ENCODE peak calls at places on chromosome 2, in seven cellular contexts. G, L, F, H, B, W and Q are unnamed samples.

GRCh38 chr2:37566517-37566961 is 104.9 kb downstream of the CDC42EP3 start:
- DNase-seq in L (no peak), F (peak), B (no peak), H (no peak), W (no peak), G (no peak), Q (no peak)

GRCh38 chr2:239577913-239578312 is 177.1 kb upstream of the HDAC4 start:
- DNase-seq in B (no peak), W (no peak), F (no peak), G (no peak), L (no peak), H (no peak), Q (no peak)

GRCh38 chr2:174779361-174779928 is 15.2 kb upstream of the CHRNA1 start:
- DNase-seq in G (no peak), B (no peak), H (no peak), L (no peak), F (peak), W (no peak), Q (no peak)

GRCh38 chr2:76700894-76701293 is 821.3 kb downstream of the LRRTM4 start:
- DNase-seq in F (no peak), L (no peak), G (no peak), W (no peak), H (no peak), B (no peak), Q (no peak)

GRCh38 chr2:223000872-223001825 is 50.8 kb upstream of the KCNE4 start:
- DNase-seq in H (peak), G (no peak), W (no peak), B (no peak), L (no peak), F (no peak), Q (no peak)

GRCh38 chr2:189548686-189549439 is 31.7 kb downstream of the SLC40A1 start:
- DNase-seq in B (no peak), H (no peak), W (no peak), L (no peak), F (no peak), G (no peak), Q (no peak)

GRCh38 chr2:152443771-152444170 is 108.8 kb downstream of the FMNL2 start:
- DNase-seq in W (no peak), G (no peak), F (no peak), L (no peak), B (no peak), H (no peak), Q (no peak)

GRCh38 chr2:218405365-218406208 is 5.9 kb downstream of the CTDSP1 start:
- DNase-seq in F (no peak), W (no peak), L (no peak), B (no peak), H (no peak), G (peak), Q (no peak)

GRCh38 chr2:207473203-207473865 is 56.4 kb upstream of the CREB1 start:
- DNase-seq in W (peak), G (peak), B (no peak), F (peak), L (no peak), H (no peak), Q (peak)

GRCh38 chr2:71697106-71698010 is 244.0 kb downstream of the DYSF start:
- DNase-seq in L (no peak), F (no peak), B (no peak), G (no peak), W (no peak), H (no peak), Q (no peak)

GRCh38 chr2:172098287-172098649 is 4.4 kb downstream of the DLX2 start:
- DNase-seq in B (no peak), G (no peak), L (no peak), F (no peak), H (no peak), W (no peak), Q (peak)

GRCh38 chr2:150630587-150631235 is 143.2 kb upstream of the RND3 start:
- DNase-seq in H (no peak), F (no peak), G (no peak), L (no peak), W (no peak), B (no peak), Q (no peak)

GRCh38 chr2:235639387-235639786 is 145.5 kb downstream of the AGAP1 start:
- DNase-seq in B (no peak), G (no peak), F (peak), L (no peak), H (no peak), W (no peak), Q (no peak)

GRCh38 chr2:225122582-225123486 is 80.6 kb upstream of the DOCK10 start:
- DNase-seq in L (no peak), G (peak), B (no peak), W (peak), H (no peak), F (no peak), Q (peak)

GRCh38 chr2:173947131-173947530 is 18.0 kb downstream of the SP3 start:
- DNase-seq in G (no peak), H (no peak), L (no peak), W (no peak), B (no peak), F (no peak), Q (no peak)

GRCh38 chr2:167925775-167926174 is 321.6 kb downstream of the STK39 start:
- DNase-seq in G (no peak), H (no peak), W (no peak), B (no peak), L (no peak), F (no peak), Q (no peak)

GRCh38 chr2:104945866-104946265 is 92.0 kb downstream of the POU3F3 start:
- DNase-seq in H (no peak), G (no peak), F (no peak), L (no peak), B (no peak), W (no peak), Q (no peak)

GRCh38 chr2:100733344-100734187 is 86.4 kb upstream of the NPAS2 start:
- DNase-seq in H (no peak), L (no peak), G (no peak), F (no peak), W (no peak), B (no peak), Q (no peak)

GRCh38 chr2:165402142-165402541 is 67.4 kb upstream of the CSRNP3 start:
- DNase-seq in B (no peak), L (no peak), H (no peak), F (no peak), G (no peak), W (no peak), Q (no peak)

GRCh38 chr2:165406053-165406628 is 63.4 kb upstream of the CSRNP3 start:
- DNase-seq in W (no peak), G (no peak), L (no peak), B (no peak), H (no peak), F (no peak), Q (no peak)

GRCh38 chr2:165401285-165401852 is 68.1 kb upstream of the CSRNP3 start:
- DNase-seq in F (peak), H (no peak), B (no peak), L (no peak), G (peak), W (peak), Q (peak)
- TF ChIP-seq CTCF in F (peak), H (peak), B (peak), L (peak), G (peak), W (peak), Q (no peak)

GRCh38 chr2:237566401-237567235 is at the start of gene PRLH:
- DNase-seq in H (no peak), F (no peak), W (no peak), G (no peak), B (no peak), L (no peak), Q (no peak)

GRCh38 chr2:237564526-237565131 is 1.7 kb upstream of the PRLH start:
- DNase-seq in W (no peak), H (no peak), B (no peak), G (no peak), L (no peak), F (no peak), Q (no peak)

GRCh38 chr2:237563816-237564215 is 2.6 kb upstream of the PRLH start:
- DNase-seq in W (no peak), L (peak), B (no peak), F (no peak), G (peak), H (no peak), Q (no peak)

GRCh38 chr2:237567276-237568029 is 1.1 kb downstream of the PRLH start:
- DNase-seq in H (no peak), L (no peak), F (no peak), W (no peak), G (no peak), B (no peak), Q (no peak)

DNA sequence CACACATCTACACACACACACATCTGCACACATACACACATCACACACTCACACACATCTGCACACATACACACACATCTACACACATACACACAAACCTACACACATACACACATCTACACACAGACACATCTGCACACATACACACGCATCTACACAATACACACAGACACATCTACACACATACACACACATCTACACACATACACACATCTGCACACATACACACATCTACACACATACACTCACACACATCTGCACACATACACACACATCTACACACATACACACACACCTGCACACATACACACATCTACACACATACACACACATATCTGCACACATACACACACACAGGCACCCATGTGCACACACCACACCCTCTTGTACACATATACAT is 400 bp upstream of the PRLH start:
- DNase-seq in W (no peak), G (no peak), F (no peak), B (no peak), H (no peak), L (no peak), Q (no peak)
- TF ChIP-seq CTCF in W (no peak), G (no peak), F (no peak), B (no peak), H (no peak), L (no peak), Q (no peak)

GRCh38 chr2:73289304-73289703 is 4.0 kb downstream of the EGR4 start:
- DNase-seq in F (no peak), H (no peak), L (no peak), B (no peak), W (no peak), G (no peak), Q (no peak)

GRCh38 chr2:73292316-73292905 is 937 bp downstream of the EGR4 start:
- DNase-seq in W (no peak), B (no peak), F (no peak), G (no peak), L (no peak), H (no peak), Q (peak)

GRCh38 chr2:73291093-73291460 is 2.3 kb downstream of the EGR4 start:
- DNase-seq in L (peak), B (peak), H (peak), G (peak), W (peak), F (no peak), Q (peak)

GRCh38 chr2:73291461-73292315 is 1.7 kb downstream of the EGR4 start:
- DNase-seq in H (no peak), L (no peak), G (peak), F (no peak), B (no peak), W (no peak), Q (peak)

GRCh38 chr2:73290049-73290839 is 3.1 kb downstream of the EGR4 start:
- DNase-seq in G (peak), F (no peak), B (peak), H (no peak), L (no peak), W (peak), Q (peak)
- TF ChIP-seq CTCF in G (peak), F (peak), B (peak), H (peak), L (peak), W (peak), Q (peak)

GRCh38 chr2:198961555-198961954 is 496.2 kb downstream of the SATB2 start:
- DNase-seq in G (no peak), F (no peak), W (no peak), H (no peak), B (no peak), L (no peak), Q (no peak)
- TF ChIP-seq CTCF in G (peak), F (no peak), W (no peak), H (no peak), B (no peak), L (peak), Q (no peak)

GRCh38 chr2:121731366-121731765 is 5.3 kb downstream of the NIFK start:
- DNase-seq in G (no peak), F (no peak), H (no peak), B (no peak), L (no peak), W (no peak), Q (no peak)

GRCh38 chr2:121736140-121736461 is 574 bp downstream of the NIFK start:
- DNase-seq in W (no peak), H (no peak), G (no peak), B (no peak), F (no peak), L (no peak), Q (no peak)

GRCh38 chr2:121740973-121741372 is 4.3 kb upstream of the NIFK start:
- DNase-seq in W (no peak), G (no peak), H (no peak), L (no peak), F (no peak), B (no peak), Q (no peak)

GRCh38 chr2:121736462-121737336 is at the start of gene NIFK:
- DNase-seq in W (peak), L (peak), F (peak), B (peak), H (peak), G (peak), Q (peak)

DNA sequence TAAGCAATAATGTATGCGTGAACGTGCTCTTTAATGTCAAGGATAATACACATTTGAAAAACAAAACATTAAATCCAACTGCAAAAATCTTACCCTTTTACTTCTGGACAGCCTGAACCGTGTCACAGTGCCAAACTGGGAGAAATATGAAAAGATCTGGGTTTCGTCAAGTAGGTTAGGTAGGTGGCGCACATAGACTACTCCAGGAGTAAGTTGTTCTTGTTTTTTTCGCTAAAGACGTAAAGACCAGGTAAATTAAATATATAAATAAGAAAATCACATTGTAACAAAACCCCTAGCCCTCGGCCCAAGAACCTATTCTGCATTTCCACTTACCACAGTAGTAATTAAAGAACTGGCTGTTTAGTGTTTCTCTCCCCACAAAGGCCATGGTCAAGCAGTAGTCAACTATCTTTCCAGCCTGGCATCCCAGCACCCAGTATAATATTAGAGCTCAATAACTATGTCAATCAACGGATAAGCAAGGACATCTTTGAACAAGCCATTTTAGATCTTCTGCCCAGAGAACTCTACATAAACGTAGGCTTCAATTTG is 1.1 kb downstream of the NIFK start:
- DNase-seq in F (no peak), W (peak), B (no peak), L (no peak), H (no peak), G (no peak), Q (no peak)
- TF ChIP-seq CTCF in F (no peak), W (no peak), B (peak), L (no peak), H (no peak), G (no peak), Q (peak)

GRCh38 chr2:53854678-53855077 is 5.1 kb downstream of the GPR75 start:
- DNase-seq in H (no peak), W (no peak), G (no peak), B (no peak), L (no peak), F (no peak), Q (no peak)

GRCh38 chr2:53861824-53862223 is 2.1 kb upstream of the GPR75 start:
- DNase-seq in L (no peak), B (no peak), G (no peak), W (no peak), F (no peak), H (no peak), Q (no peak)

GRCh38 chr2:53856272-53856671 is 3.5 kb downstream of the GPR75 start:
- DNase-seq in G (no peak), F (no peak), L (no peak), B (no peak), H (no peak), W (no peak), Q (no peak)

GRCh38 chr2:53863538-53864227 is 3.9 kb upstream of the GPR75 start:
- DNase-seq in B (no peak), G (no peak), L (no peak), H (no peak), F (no peak), W (no peak), Q (no peak)

GRCh38 chr2:53859354-53860159 is at the start of gene GPR75:
- DNase-seq in G (peak), H (no peak), F (no peak), W (no peak), L (no peak), B (no peak), Q (no peak)
- TF ChIP-seq CTCF in G (no peak), H (no peak), F (no peak), W (no peak), L (no peak), B (no peak), Q (no peak)

DNA sequence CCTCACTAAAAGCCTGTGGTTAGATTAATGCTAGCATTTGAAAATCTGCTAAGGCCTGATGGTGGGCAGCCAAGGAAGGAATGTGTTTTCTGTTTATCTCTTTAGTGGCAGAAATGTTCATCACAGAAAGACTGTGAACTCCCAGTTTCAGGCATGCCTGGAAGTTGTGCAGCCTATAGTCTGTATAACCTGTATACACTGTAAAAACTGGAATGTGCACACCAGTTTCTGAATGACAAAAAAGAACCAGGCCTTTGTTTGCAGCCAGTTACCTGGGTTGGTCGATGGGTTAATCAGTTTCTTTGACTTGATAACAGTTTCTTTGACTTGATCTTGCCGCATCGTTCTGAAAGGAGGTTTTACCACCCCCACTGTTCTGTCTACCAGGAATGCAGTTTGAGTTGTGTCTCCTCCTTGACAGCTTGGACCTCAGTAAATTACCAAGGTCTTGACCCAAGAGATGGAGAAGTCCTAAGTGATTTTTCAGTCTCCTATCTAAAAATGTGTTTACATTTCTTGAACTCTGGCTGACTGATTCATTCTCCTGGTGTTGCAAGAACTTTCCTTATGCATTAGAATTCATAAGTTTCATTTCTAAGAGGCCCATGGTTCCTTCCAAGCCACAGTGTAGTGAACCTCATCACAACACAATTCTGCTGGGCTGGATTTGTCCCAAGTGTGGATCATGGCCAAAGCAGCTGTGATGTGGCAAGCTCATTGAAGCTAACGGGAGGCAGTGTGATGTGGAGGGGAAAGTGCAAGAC is 62.2 kb downstream of the KIAA2012 start:
- DNase-seq in F (peak), B (no peak), G (no peak), L (no peak), W (no peak), H (no peak), Q (no peak)
- TF ChIP-seq CTCF in F (no peak), B (no peak), G (no peak), L (no peak), W (no peak), H (no peak), Q (no peak)